ENCODE peak calls at places on chromosomes 13 and 19, in ten cellular contexts. One of them, this sample, is unnamed.

GRCh38 chr13:50421457-50422130 is 406.4 kb downstream of the KCNRG start:
- DNase-seq in posterior vena cava: no peak
- DNase-seq in Calu3: no peak
- DNase-seq in RCC 7860: peak
- DNase-seq in SK-N-MC: no peak
- DNase-seq in activated B cell treated with CpG ODN at 0.5 μM for 24 hours: no peak
- DNase-seq in activated T-cell treated with anti-CD3 and anti-CD28 coated beads for 24 hours: no peak
- DNase-seq in NCI-H748 treated with DMSO at 0.1 percent for 48 hours: peak
- DNase-seq in ELF-1: no peak
- DNase-seq in WERI-Rb-1: no peak
- DNase-seq in this sample: no peak

GRCh38 chr13:100552755-100553154 is 35.8 kb downstream of the GGACT start:
- DNase-seq in posterior vena cava: no peak
- DNase-seq in Calu3: no peak
- DNase-seq in RCC 7860: no peak
- DNase-seq in SK-N-MC: no peak
- DNase-seq in activated B cell treated with CpG ODN at 0.5 μM for 24 hours: no peak
- DNase-seq in activated T-cell treated with anti-CD3 and anti-CD28 coated beads for 24 hours: no peak
- DNase-seq in NCI-H748 treated with DMSO at 0.1 percent for 48 hours: no peak
- DNase-seq in ELF-1: no peak
- DNase-seq in WERI-Rb-1: no peak
- DNase-seq in this sample: no peak

GRCh38 chr13:39023316-39023715 is 14.6 kb downstream of the PROSER1 start:
- DNase-seq in posterior vena cava: no peak
- DNase-seq in Calu3: no peak
- DNase-seq in RCC 7860: no peak
- DNase-seq in SK-N-MC: no peak
- DNase-seq in activated B cell treated with CpG ODN at 0.5 μM for 24 hours: no peak
- DNase-seq in activated T-cell treated with anti-CD3 and anti-CD28 coated beads for 24 hours: no peak
- DNase-seq in NCI-H748 treated with DMSO at 0.1 percent for 48 hours: no peak
- DNase-seq in ELF-1: peak
- DNase-seq in WERI-Rb-1: no peak
- DNase-seq in this sample: no peak

GRCh38 chr13:59834801-59835200 is 328.9 kb downstream of the DIAPH3 start:
- DNase-seq in posterior vena cava: no peak
- DNase-seq in Calu3: no peak
- DNase-seq in RCC 7860: no peak
- DNase-seq in SK-N-MC: no peak
- DNase-seq in activated B cell treated with CpG ODN at 0.5 μM for 24 hours: no peak
- DNase-seq in activated T-cell treated with anti-CD3 and anti-CD28 coated beads for 24 hours: no peak
- DNase-seq in NCI-H748 treated with DMSO at 0.1 percent for 48 hours: no peak
- DNase-seq in ELF-1: no peak
- DNase-seq in WERI-Rb-1: no peak
- DNase-seq in this sample: no peak

GRCh38 chr19:43763473-43763939 is 8.7 kb upstream of the SMG9 start:
- DNase-seq in posterior vena cava: peak
- DNase-seq in Calu3: no peak
- DNase-seq in RCC 7860: no peak
- DNase-seq in SK-N-MC: no peak
- DNase-seq in activated B cell treated with CpG ODN at 0.5 μM for 24 hours: no peak
- DNase-seq in activated T-cell treated with anti-CD3 and anti-CD28 coated beads for 24 hours: no peak
- DNase-seq in NCI-H748 treated with DMSO at 0.1 percent for 48 hours: no peak
- DNase-seq in ELF-1: no peak
- DNase-seq in WERI-Rb-1: no peak
- DNase-seq in this sample: no peak

GRCh38 chr13:63377986-63378385 is 1962.3 kb upstream of the PCDH20 start:
- DNase-seq in posterior vena cava: no peak
- DNase-seq in Calu3: no peak
- DNase-seq in RCC 7860: no peak
- DNase-seq in SK-N-MC: no peak
- DNase-seq in activated B cell treated with CpG ODN at 0.5 μM for 24 hours: no peak
- DNase-seq in activated T-cell treated with anti-CD3 and anti-CD28 coated beads for 24 hours: no peak
- DNase-seq in NCI-H748 treated with DMSO at 0.1 percent for 48 hours: no peak
- DNase-seq in ELF-1: no peak
- DNase-seq in WERI-Rb-1: no peak
- DNase-seq in this sample: no peak

GRCh38 chr19:53865918-53866696 is 1.6 kb upstream of the MYADM start:
- DNase-seq in posterior vena cava: peak
- DNase-seq in Calu3: peak
- DNase-seq in RCC 7860: peak
- DNase-seq in SK-N-MC: no peak
- DNase-seq in activated B cell treated with CpG ODN at 0.5 μM for 24 hours: peak
- DNase-seq in activated T-cell treated with anti-CD3 and anti-CD28 coated beads for 24 hours: no peak
- DNase-seq in NCI-H748 treated with DMSO at 0.1 percent for 48 hours: no peak
- DNase-seq in ELF-1: peak
- DNase-seq in WERI-Rb-1: peak
- DNase-seq in this sample: peak

GRCh38 chr13:102138635-102139225 is 263.1 kb downstream of the FGF14 start:
- DNase-seq in posterior vena cava: no peak
- DNase-seq in Calu3: no peak
- DNase-seq in RCC 7860: no peak
- DNase-seq in SK-N-MC: no peak
- DNase-seq in activated B cell treated with CpG ODN at 0.5 μM for 24 hours: no peak
- DNase-seq in activated T-cell treated with anti-CD3 and anti-CD28 coated beads for 24 hours: no peak
- DNase-seq in NCI-H748 treated with DMSO at 0.1 percent for 48 hours: no peak
- DNase-seq in ELF-1: no peak
- DNase-seq in WERI-Rb-1: no peak
- DNase-seq in this sample: no peak

GRCh38 chr13:71252191-71252704 is 614.8 kb downstream of the DACH1 start:
- DNase-seq in posterior vena cava: no peak
- DNase-seq in Calu3: no peak
- DNase-seq in RCC 7860: no peak
- DNase-seq in SK-N-MC: no peak
- DNase-seq in activated B cell treated with CpG ODN at 0.5 μM for 24 hours: no peak
- DNase-seq in activated T-cell treated with anti-CD3 and anti-CD28 coated beads for 24 hours: no peak
- DNase-seq in NCI-H748 treated with DMSO at 0.1 percent for 48 hours: no peak
- DNase-seq in ELF-1: no peak
- DNase-seq in WERI-Rb-1: no peak
- DNase-seq in this sample: no peak

GRCh38 chr19:13044160-13044853 is 49.0 kb downstream of the NFIX start:
- DNase-seq in posterior vena cava: no peak
- DNase-seq in Calu3: no peak
- DNase-seq in RCC 7860: no peak
- DNase-seq in SK-N-MC: no peak
- DNase-seq in activated B cell treated with CpG ODN at 0.5 μM for 24 hours: no peak
- DNase-seq in activated T-cell treated with anti-CD3 and anti-CD28 coated beads for 24 hours: no peak
- DNase-seq in NCI-H748 treated with DMSO at 0.1 percent for 48 hours: no peak
- DNase-seq in ELF-1: no peak
- DNase-seq in WERI-Rb-1: no peak
- DNase-seq in this sample: no peak

GRCh38 chr19:39246951-39247669 is 1.5 kb downstream of the IFNL4 start:
- DNase-seq in posterior vena cava: no peak
- DNase-seq in Calu3: no peak
- DNase-seq in RCC 7860: no peak
- DNase-seq in SK-N-MC: no peak
- DNase-seq in activated B cell treated with CpG ODN at 0.5 μM for 24 hours: no peak
- DNase-seq in activated T-cell treated with anti-CD3 and anti-CD28 coated beads for 24 hours: peak
- DNase-seq in NCI-H748 treated with DMSO at 0.1 percent for 48 hours: no peak
- DNase-seq in ELF-1: peak
- DNase-seq in WERI-Rb-1: no peak
- DNase-seq in this sample: peak

GRCh38 chr19:49157445-49158224 is at the start of gene TRPM4:
- DNase-seq in posterior vena cava: peak
- DNase-seq in Calu3: peak
- DNase-seq in RCC 7860: peak
- DNase-seq in SK-N-MC: no peak
- DNase-seq in activated B cell treated with CpG ODN at 0.5 μM for 24 hours: no peak
- DNase-seq in activated T-cell treated with anti-CD3 and anti-CD28 coated beads for 24 hours: peak
- DNase-seq in NCI-H748 treated with DMSO at 0.1 percent for 48 hours: peak
- DNase-seq in ELF-1: peak
- DNase-seq in WERI-Rb-1: peak
- DNase-seq in this sample: peak

This sample was measured in colonic mucosa.